ENCODE peak calls at places on chromosome 7, in six cellular contexts. H is Panc1, W is HepG2, S is GM12878, E is HCT116, Q is SK-N-SH. K is an unnamed sample.

GRCh38 chr7:16804674-16805439 is at the start of gene AGR2:
- DNase-seq in H (no peak), W (no peak), S (no peak), E (no peak), Q (no peak), K (no peak)

GRCh38 chr7:149431486-149432120 is 29.3 kb downstream of the ZNF777 start:
- DNase-seq in H (no peak), W (no peak), S (no peak), E (no peak), Q (no peak), K (no peak)

GRCh38 chr7:981793-982510 is 1.0 kb upstream of the CYP2W1 start:
- DNase-seq in H (no peak), W (no peak), S (no peak), E (no peak), Q (no peak), K (no peak)

GRCh38 chr7:272108-272615 is 17.8 kb upstream of the FOXL3 start:
- DNase-seq in H (no peak), W (no peak), S (no peak), E (no peak), Q (no peak), K (no peak)

GRCh38 chr7:148958061-148958460 is 70.2 kb downstream of the PDIA4 start:
- DNase-seq in H (no peak), W (no peak), S (no peak), E (no peak), Q (no peak), K (no peak)

GRCh38 chr7:142478479-142479220 is 220.8 kb upstream of the PRSS58 start:
- DNase-seq in H (no peak), W (peak), S (no peak), E (peak), Q (peak), K (peak)

GRCh38 chr7:112201421-112201820 is 4.8 kb downstream of the DOCK4 start:
- DNase-seq in H (no peak), W (no peak), S (no peak), E (no peak), Q (no peak), K (no peak)

GRCh38 chr7:133724694-133725093 is 402.4 kb upstream of the LRGUK start:
- DNase-seq in H (no peak), W (no peak), S (no peak), E (no peak), Q (no peak), K (no peak)

GRCh38 chr7:158512869-158513268 is 74.8 kb downstream of the PTPRN2 start:
- DNase-seq in H (no peak), W (no peak), S (no peak), E (no peak), Q (no peak), K (no peak)

GRCh38 chr7:70673833-70674232 is 458.1 kb upstream of the GALNT17 start:
- DNase-seq in H (no peak), W (no peak), S (no peak), E (no peak), Q (peak), K (no peak)

GRCh38 chr7:47811632-47812380 is 136.5 kb downstream of the PKD1L1 start:
- DNase-seq in H (no peak), W (no peak), S (no peak), E (no peak), Q (no peak), K (no peak)

GRCh38 chr7:159023216-159023615 is 121.5 kb downstream of the VIPR2 start:
- DNase-seq in H (no peak), W (no peak), S (no peak), E (no peak), Q (no peak), K (no peak)

GRCh38 chr7:154911862-154912261 is 91.1 kb downstream of the PAXIP1 start:
- DNase-seq in H (no peak), W (no peak), S (no peak), E (no peak), Q (peak), K (no peak)

GRCh38 chr7:69962077-69962855 is 364.0 kb downstream of the AUTS2 start:
- DNase-seq in H (no peak), W (no peak), S (peak), E (no peak), Q (peak), K (no peak)

GRCh38 chr7:37495574-37496184 is 47.0 kb upstream of the ELMO1 start:
- DNase-seq in H (peak), W (peak), S (no peak), E (no peak), Q (peak), K (peak)

GRCh38 chr7:3063016-3063753 is 19.5 kb upstream of the CARD11 start:
- DNase-seq in H (no peak), W (no peak), S (no peak), E (no peak), Q (no peak), K (no peak)

GRCh38 chr7:130896898-130897514 is 163.0 kb upstream of the KLF14 start:
- DNase-seq in H (no peak), W (peak), S (no peak), E (peak), Q (peak), K (peak)

GRCh38 chr7:107286751-107287621 is 118.2 kb downstream of the HBP1 start:
- DNase-seq in H (no peak), W (peak), S (no peak), E (no peak), Q (no peak), K (no peak)
- TF ChIP-seq SIN3A in H (no peak), W (no peak), S (no peak), E (no peak), Q (no peak), K (no peak)

GRCh38 chr7:22549667-22550513 is 49.9 kb upstream of the STEAP1B start:
- DNase-seq in H (no peak), W (peak), S (no peak), E (peak), Q (peak), K (no peak)
- TF ChIP-seq SIN3A in H (no peak), W (no peak), S (no peak), E (no peak), Q (no peak), K (no peak)

DNA sequence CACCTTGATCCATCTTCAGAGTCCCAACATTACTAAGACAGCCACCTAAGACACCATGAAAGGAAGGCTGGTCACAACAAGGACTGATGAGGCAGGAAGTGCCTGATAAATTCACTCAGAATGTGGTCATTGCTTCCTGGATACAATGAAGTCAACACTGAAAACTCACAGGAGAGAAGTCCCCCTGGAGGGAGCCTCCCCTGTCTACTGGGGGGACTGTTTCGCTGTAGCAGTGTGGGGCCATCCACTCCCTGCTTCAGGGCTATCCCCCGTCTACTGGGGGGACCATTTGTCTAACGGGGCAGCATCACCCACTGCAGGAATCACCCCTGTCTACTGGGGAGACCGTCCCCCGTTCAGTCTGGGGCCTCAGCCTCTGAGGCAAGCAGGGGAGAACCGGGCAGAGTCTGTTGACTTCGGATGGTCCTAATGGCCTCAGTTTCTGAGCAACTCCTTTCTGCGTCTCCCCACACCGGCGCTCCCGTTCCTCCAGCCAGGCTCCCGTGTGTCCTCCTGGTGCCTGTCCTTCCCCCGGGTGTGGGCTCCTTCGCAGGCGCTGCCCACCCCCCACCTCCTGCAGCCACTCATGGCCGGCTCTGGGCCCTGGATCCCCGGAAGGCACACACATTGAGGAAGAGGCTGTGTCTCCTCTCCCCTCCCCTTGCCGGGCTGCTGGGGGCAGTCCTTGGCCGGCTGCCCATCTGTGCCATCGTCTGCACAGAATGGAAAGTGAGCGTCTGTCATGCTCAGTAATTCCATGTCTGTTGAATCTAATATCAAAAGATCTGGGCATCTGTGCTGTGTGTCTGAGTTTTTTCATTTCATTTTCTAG is 59.9 kb upstream of the DNAJB6 start:
- DNase-seq in H (no peak), W (no peak), S (no peak), E (no peak), Q (peak), K (no peak)
- TF ChIP-seq SIN3A in H (no peak), W (no peak), S (no peak), E (no peak), Q (no peak), K (no peak)

DNA sequence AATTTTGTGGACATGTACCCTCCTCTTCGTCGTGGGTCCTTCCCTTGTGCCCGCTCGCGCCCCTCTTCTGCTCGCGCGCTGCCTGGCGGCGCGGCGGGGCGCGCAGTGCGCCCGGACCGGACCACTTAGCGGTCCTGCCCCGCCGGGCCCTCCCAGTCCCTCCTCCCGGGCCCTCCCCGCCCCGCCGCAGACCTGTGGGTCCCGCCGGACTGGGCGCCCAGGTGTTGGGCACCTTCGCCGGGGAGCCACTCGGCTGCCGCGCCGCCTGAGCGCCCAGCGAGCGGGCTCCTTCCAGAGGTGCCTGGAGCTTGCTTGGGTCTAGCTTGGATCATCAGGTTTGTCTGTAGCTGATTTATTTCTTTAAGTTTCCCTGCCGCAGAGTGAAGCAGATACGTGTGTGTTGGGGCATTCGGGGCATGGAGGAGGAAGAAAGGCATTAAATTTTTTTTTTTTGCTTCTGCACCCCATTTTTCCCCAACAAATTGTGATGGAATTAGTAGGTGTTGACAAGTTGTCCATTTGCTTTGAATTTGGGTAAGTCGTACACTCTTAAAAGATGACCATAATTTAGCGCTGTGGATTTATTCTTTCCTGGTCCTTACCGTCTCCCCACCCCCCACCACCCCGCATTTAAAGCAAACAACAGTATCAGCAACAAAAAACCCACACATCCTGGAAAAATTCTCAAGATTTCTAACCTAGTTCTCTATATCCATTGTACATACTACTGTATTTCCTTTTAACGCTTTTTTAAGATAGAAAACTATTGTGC is 903 bp downstream of the C1GALT1 start:
- DNase-seq in H (no peak), W (no peak), S (no peak), E (no peak), Q (peak), K (peak)
- TF ChIP-seq SIN3A in H (no peak), W (no peak), S (no peak), E (no peak), Q (no peak), K (no peak)

K was measured in K562.